ENCODE peak calls at places on chromosomes 3 and 15, in seven cellular contexts. Z, N, S, C, D, G and J are unnamed samples.

GRCh38 chr3:61236556-61236955 is 14.7 kb downstream of the FHIT start:
- ATAC-seq in C (no peak), S (no peak), D (no peak), Z (no peak), G (no peak), N (no peak), J (no peak)

GRCh38 chr3:132596816-132597433 is at the start of gene ACKR4:
- ATAC-seq in C (no peak), N (peak), D (no peak), G (no peak), Z (no peak), S (no peak), J (no peak)

GRCh38 chr3:153070153-153070868 is 91.7 kb upstream of the RAP2B start:
- ATAC-seq in S (no peak), D (no peak), N (no peak), G (no peak), C (no peak), Z (no peak), J (no peak)

GRCh38 chr3:142337994-142338393 is 109.8 kb downstream of the XRN1 start:
- ATAC-seq in D (no peak), Z (peak), S (no peak), C (no peak), G (no peak), N (no peak), J (peak)

GRCh38 chr15:49096090-49096750 is 50.0 kb upstream of the SECISBP2L start:
- ATAC-seq in S (no peak), D (no peak), G (no peak), Z (no peak), N (no peak), C (no peak), J (no peak)

GRCh38 chr3:193803288-193803687 is 210.3 kb downstream of the OPA1 start:
- ATAC-seq in C (no peak), N (no peak), S (no peak), Z (no peak), G (no peak), D (no peak), J (no peak)

GRCh38 chr3:159075302-159075701 is 273.4 kb downstream of the MFSD1 start:
- ATAC-seq in D (no peak), G (no peak), Z (no peak), S (no peak), N (no peak), C (no peak), J (no peak)

GRCh38 chr3:186421946-186422345 is 59.9 kb upstream of the DGKG start:
- ATAC-seq in Z (no peak), S (no peak), D (no peak), G (no peak), N (no peak), C (no peak), J (no peak)

GRCh38 chr15:70132148-70132547 is 34.4 kb upstream of the TLE3 start:
- ATAC-seq in Z (no peak), N (peak), S (no peak), C (no peak), D (no peak), G (no peak), J (peak)